ENCODE peak calls at places on chromosome 2, in eight cellular contexts. U is activated naive CD8-positive, alpha-beta T cell treated with anti-CD3 and anti-CD28 coated beads, Interleukin-2, amount 10 ng/mL, durations not matched to agents 7 days and 5 days; J is adipocyte; D is posterior cingulate gyrus; X is IMR-90; S is KBM-7; N is H4; R is activated T-cell treated with anti-CD3 and anti-CD28 coated beads for 1 hour. C is an unnamed sample.

GRCh38 chr2:9325428-9325827 is 97.9 kb downstream of the ITGB1BP1 start:
- DNase-seq in U (no peak), J (no peak), D (no peak), X (no peak), S (no peak), N (no peak), R (no peak), C (no peak)

GRCh38 chr2:28674062-28674712 is 77.4 kb upstream of the PPP1CB start:
- DNase-seq in U (no peak), J (peak; percentile 38), D (no peak), X (peak; percentile 88), S (no peak), N (no peak), R (no peak), C (no peak)

GRCh38 chr2:28633204-28633603 is 118.4 kb upstream of the PPP1CB start:
- DNase-seq in U (no peak), J (no peak), D (no peak), X (no peak), S (no peak), N (no peak), R (no peak), C (no peak)

GRCh38 chr2:183164111-183165015 is 40.1 kb downstream of the NUP35 start:
- DNase-seq in U (no peak), J (no peak), D (no peak), X (no peak), S (no peak), N (peak; percentile 65), R (no peak), C (peak; percentile 10)

GRCh38 chr2:192298664-192299063 is 103.9 kb upstream of the TMEFF2 start:
- DNase-seq in U (no peak), J (no peak), D (no peak), X (no peak), S (no peak), N (peak; percentile 22), R (no peak), C (no peak)

GRCh38 chr2:226763320-226763719 is 36.3 kb downstream of the IRS1 start:
- DNase-seq in U (no peak), J (peak; percentile 58), D (no peak), X (peak; percentile 24), S (no peak), N (no peak), R (no peak), C (no peak)

GRCh38 chr2:82498777-82499443 is 1960.2 kb downstream of the SUCLG1 start:
- DNase-seq in U (no peak), J (no peak), D (no peak), X (no peak), S (no peak), N (no peak), R (no peak), C (no peak)

GRCh38 chr2:38233231-38233983 is 143.7 kb downstream of the ATL2 start:
- DNase-seq in U (no peak), J (peak; percentile 81), D (no peak), X (peak; percentile 31), S (no peak), N (peak; percentile 63), R (no peak), C (no peak)

GRCh38 chr2:62713837-62714236 is 8.3 kb downstream of the EHBP1 start:
- DNase-seq in U (no peak), J (peak; percentile 22), D (no peak), X (peak; percentile 28), S (no peak), N (no peak), R (no peak), C (peak; percentile 10)

GRCh38 chr2:47336259-47337238 is 66.4 kb upstream of the MSH2 start:
- DNase-seq in U (no peak), J (no peak), D (no peak), X (peak; percentile 46), S (peak; percentile 77), N (no peak), R (no peak), C (no peak)

GRCh38 chr2:239544846-239545465 is 144.1 kb upstream of the HDAC4 start:
- DNase-seq in U (peak; percentile 60), J (no peak), D (no peak), X (no peak), S (peak; percentile 14), N (no peak), R (no peak), C (no peak)

GRCh38 chr2:10172033-10172865 is 49.7 kb downstream of the RRM2 start:
- DNase-seq in U (no peak), J (no peak), D (no peak), X (no peak), S (no peak), N (no peak), R (no peak), C (no peak)

GRCh38 chr2:160747771-160748170 is 254.2 kb upstream of the RBMS1 start:
- DNase-seq in U (no peak), J (peak; percentile 81), D (no peak), X (peak; percentile 62), S (no peak), N (peak; percentile 16), R (no peak), C (peak; percentile 20)